ENCODE peak calls at places on chromosomes 7 and 10, in nine cellular contexts. O, M, L, K, P, D, V, Q and B are unnamed samples.

GRCh38 chr7:105600720-105601550 is 19.6 kb upstream of the EFCAB10 start:
- DNase-seq in O (peak), M (no peak), L (no peak), K (peak), P (no peak), D (peak), V (no peak), Q (no peak), B (no peak)

GRCh38 chr10:22475857-22476600 is 130.7 kb downstream of the SPAG6 start:
- DNase-seq in O (no peak), M (no peak), L (no peak), K (no peak), P (no peak), D (no peak), V (no peak), Q (no peak), B (no peak)

GRCh38 chr10:65325913-65326312 is 1599.9 kb upstream of the LRRTM3 start:
- DNase-seq in O (no peak), M (no peak), L (no peak), K (no peak), P (no peak), D (peak), V (no peak), Q (no peak), B (no peak)

GRCh38 chr10:110162749-110163148 is 44.7 kb upstream of the MXI1 start:
- DNase-seq in O (no peak), M (no peak), L (no peak), K (no peak), P (peak), D (no peak), V (peak), Q (no peak), B (no peak)

GRCh38 chr10:112347709-112348671 is 25.9 kb upstream of the ACSL5 start:
- DNase-seq in O (no peak), M (no peak), L (no peak), K (no peak), P (no peak), D (no peak), V (no peak), Q (no peak), B (peak)

GRCh38 chr10:97822261-97822687 is 27.4 kb upstream of the GOLGA7B start:
- DNase-seq in O (no peak), M (no peak), L (no peak), K (no peak), P (no peak), D (no peak), V (no peak), Q (no peak), B (no peak)

GRCh38 chr10:103090911-103091310 is 102.2 kb downstream of the NT5C2 start:
- DNase-seq in O (no peak), M (no peak), L (no peak), K (no peak), P (no peak), D (no peak), V (no peak), Q (no peak), B (no peak)

GRCh38 chr7:80830000-80830399 is 88.9 kb downstream of the SEMA3C start:
- DNase-seq in O (no peak), M (no peak), L (no peak), K (no peak), P (no peak), D (no peak), V (no peak), Q (no peak), B (no peak)

GRCh38 chr10:43701295-43701694 is 52.6 kb upstream of the ZNF32 start:
- DNase-seq in O (no peak), M (no peak), L (no peak), K (no peak), P (no peak), D (no peak), V (peak), Q (no peak), B (no peak)

GRCh38 chr7:16669581-16669980 is 23.6 kb downstream of the BZW2 start:
- DNase-seq in O (no peak), M (no peak), L (no peak), K (no peak), P (no peak), D (no peak), V (no peak), Q (no peak), B (no peak)

GRCh38 chr7:79451580-79451979 is 1.9 kb downstream of the MAGI2 start:
- DNase-seq in O (no peak), M (no peak), L (no peak), K (no peak), P (no peak), D (no peak), V (no peak), Q (no peak), B (no peak)

GRCh38 chr10:784759-785538 is 95.5 kb upstream of the DIP2C start:
- DNase-seq in O (peak), M (no peak), L (peak), K (peak), P (peak), D (no peak), V (peak), Q (peak), B (peak)

GRCh38 chr7:36677769-36678435 is 46.4 kb downstream of the AOAH start:
- DNase-seq in O (no peak), M (no peak), L (no peak), K (no peak), P (no peak), D (no peak), V (no peak), Q (no peak), B (no peak)

GRCh38 chr10:1324914-1325313 is 268.7 kb downstream of the WDR37 start:
- DNase-seq in O (no peak), M (no peak), L (no peak), K (no peak), P (no peak), D (no peak), V (no peak), Q (no peak), B (no peak)

GRCh38 chr7:54781356-54781912 is 22.4 kb upstream of the SEC61G start:
- DNase-seq in O (no peak), M (no peak), L (no peak), K (no peak), P (no peak), D (no peak), V (no peak), Q (no peak), B (no peak)

GRCh38 chr7:158863611-158864506 is 7.5 kb downstream of the DYNC2I1 start:
- DNase-seq in O (peak), M (peak), L (peak), K (peak), P (peak), D (no peak), V (peak), Q (no peak), B (peak)

GRCh38 chr7:47088329-47089067 is 493.4 kb downstream of the TNS3 start:
- DNase-seq in O (peak), M (peak), L (peak), K (peak), P (no peak), D (peak), V (no peak), Q (peak), B (peak)

GRCh38 chr7:99359465-99360154 is 14.9 kb upstream of the ARPC1B start:
- DNase-seq in O (peak), M (no peak), L (no peak), K (no peak), P (no peak), D (no peak), V (no peak), Q (no peak), B (no peak)

GRCh38 chr7:84738583-84739150 is 448.2 kb downstream of the SEMA3D start:
- DNase-seq in O (no peak), M (no peak), L (no peak), K (no peak), P (no peak), D (no peak), V (no peak), Q (no peak), B (no peak)

GRCh38 chr7:94787285-94787684 is 120.1 kb upstream of the PPP1R9A start:
- DNase-seq in O (no peak), M (no peak), L (no peak), K (no peak), P (no peak), D (no peak), V (no peak), Q (no peak), B (no peak)

GRCh38 chr7:157479326-157479725 is 142.5 kb downstream of the DNAJB6 start:
- DNase-seq in O (peak), M (no peak), L (no peak), K (no peak), P (peak), D (no peak), V (peak), Q (no peak), B (no peak)

GRCh38 chr7:157476654-157477549 is 140.1 kb downstream of the DNAJB6 start:
- DNase-seq in O (peak), M (no peak), L (no peak), K (no peak), P (peak), D (no peak), V (peak), Q (no peak), B (no peak)

GRCh38 chr7:157475601-157476000 is 138.8 kb downstream of the DNAJB6 start:
- DNase-seq in O (peak), M (no peak), L (no peak), K (no peak), P (peak), D (no peak), V (peak), Q (no peak), B (peak)

GRCh38 chr7:157476201-157476600 is 139.4 kb downstream of the DNAJB6 start:
- DNase-seq in O (peak), M (no peak), L (no peak), K (no peak), P (peak), D (no peak), V (peak), Q (no peak), B (peak)

GRCh38 chr7:157477550-157478212 is 140.9 kb downstream of the DNAJB6 start:
- DNase-seq in O (peak), M (no peak), L (no peak), K (no peak), P (peak), D (no peak), V (peak), Q (no peak), B (no peak)
- H3K4me3 ChIP-seq in O (no peak), M (peak), L (no peak), K (no peak), P (no peak), D (no peak), V (no peak), Q (no peak), B (no peak)

GRCh38 chr10:130388746-130389145 is 252.6 kb downstream of the GLRX3 start:
- DNase-seq in O (peak), M (no peak), L (no peak), K (no peak), P (peak), D (no peak), V (no peak), Q (no peak), B (no peak)
- TF ChIP-seq POLR2A in O (no peak), M (no peak), L (no peak), K (no peak), P (no peak), D (no peak), V (no peak), Q (no peak), B (no peak)

GRCh38 chr10:47079177-47079580 is 168.0 kb downstream of the PTPN20 start:
- DNase-seq in O (no peak), M (no peak), L (no peak), K (no peak), P (no peak), D (no peak), V (no peak), Q (no peak), B (no peak)
- TF ChIP-seq POLR2AphosphoS5 in O (no peak), M (no peak), L (no peak), K (no peak), P (no peak), D (no peak), V (no peak), Q (no peak), B (no peak)

DNA sequence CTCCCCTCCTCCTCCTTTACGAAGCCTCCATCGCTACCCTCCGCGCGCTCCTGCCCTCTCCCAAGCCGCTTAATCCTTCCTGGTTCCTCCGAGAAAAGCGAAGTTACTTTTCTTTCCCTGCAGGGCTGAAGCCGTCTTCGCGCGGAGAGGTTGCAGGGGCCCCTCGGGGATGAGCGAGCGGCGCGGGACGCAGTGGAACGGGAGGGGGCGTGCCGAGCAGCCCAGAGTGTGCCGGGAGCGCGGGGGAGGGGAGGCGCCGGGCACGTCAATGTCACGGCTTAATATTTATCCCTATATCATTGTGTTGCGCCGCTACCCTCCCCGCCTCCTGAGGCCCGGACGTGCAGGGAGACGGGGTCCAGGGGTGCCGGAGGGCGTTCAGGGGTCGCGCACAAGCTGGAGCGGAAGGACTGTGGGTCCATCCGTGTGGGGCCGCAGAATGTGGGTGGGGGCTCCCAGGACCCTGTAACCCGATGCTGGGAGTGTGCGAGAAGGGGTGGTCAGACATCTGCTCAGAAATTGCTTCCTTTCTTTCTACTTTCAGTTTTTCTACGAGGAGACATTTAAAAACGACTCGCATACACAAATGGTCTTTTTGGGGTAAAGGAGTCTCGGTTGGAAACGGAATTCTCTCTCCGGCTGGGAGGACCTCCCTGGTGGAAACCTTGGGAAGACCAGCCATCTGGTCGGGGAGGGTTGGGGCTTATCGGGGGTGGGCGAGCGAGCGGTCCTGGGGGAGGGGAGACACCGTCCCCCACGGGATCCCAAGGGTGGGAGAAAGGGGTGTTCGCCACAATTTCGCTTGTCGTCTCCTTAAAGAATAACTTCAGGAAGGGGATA is 2.4 kb downstream of the CDK6 start:
- DNase-seq in O (peak), M (peak), L (no peak), K (peak), P (peak), D (no peak), V (peak), Q (peak), B (peak)
- H3K4me3 ChIP-seq in O (peak), M (peak), L (peak), K (peak), P (peak), D (peak), V (peak), Q (peak), B (peak)

DNA sequence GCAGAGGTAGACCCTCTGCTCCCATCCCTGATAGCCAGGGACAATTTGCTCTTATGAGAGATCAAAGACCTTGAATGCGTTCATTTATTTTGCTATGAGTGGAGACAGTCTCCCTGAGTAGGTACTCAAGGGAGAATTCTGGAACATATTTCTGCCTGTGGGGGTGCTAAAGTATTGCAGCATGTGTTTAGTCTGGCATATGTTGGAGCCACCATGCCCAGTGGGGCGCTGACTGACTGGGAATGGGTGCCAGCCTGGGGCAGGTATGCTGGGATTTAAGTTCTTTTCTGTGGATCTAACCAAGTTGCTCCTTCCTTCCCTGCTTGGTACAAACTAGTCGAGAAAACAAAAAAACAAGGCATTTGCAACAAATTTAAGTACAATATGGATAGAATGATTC is 99.1 kb downstream of the JCAD start:
- DNase-seq in O (no peak), M (no peak), L (no peak), K (no peak), P (no peak), D (no peak), V (no peak), Q (no peak), B (no peak)
- TF ChIP-seq POLR2A in O (no peak), M (no peak), L (no peak), K (no peak), P (no peak), D (no peak), V (no peak), Q (no peak), B (no peak)

GRCh38 chr10:77197544-77197943 is 440.1 kb downstream of the KCNMA1 start:
- DNase-seq in O (no peak), M (no peak), L (no peak), K (no peak), P (no peak), D (no peak), V (no peak), Q (no peak), B (no peak)

GRCh38 chr10:77192402-77192801 is 445.2 kb downstream of the KCNMA1 start:
- DNase-seq in O (no peak), M (no peak), L (no peak), K (no peak), P (no peak), D (no peak), V (no peak), Q (no peak), B (no peak)

GRCh38 chr10:77196616-77197015 is 441.0 kb downstream of the KCNMA1 start:
- DNase-seq in O (no peak), M (no peak), L (no peak), K (no peak), P (no peak), D (no peak), V (no peak), Q (no peak), B (no peak)

GRCh38 chr10:77191324-77192049 is 446.1 kb downstream of the KCNMA1 start:
- DNase-seq in O (no peak), M (no peak), L (no peak), K (no peak), P (no peak), D (no peak), V (no peak), Q (no peak), B (no peak)

DNA sequence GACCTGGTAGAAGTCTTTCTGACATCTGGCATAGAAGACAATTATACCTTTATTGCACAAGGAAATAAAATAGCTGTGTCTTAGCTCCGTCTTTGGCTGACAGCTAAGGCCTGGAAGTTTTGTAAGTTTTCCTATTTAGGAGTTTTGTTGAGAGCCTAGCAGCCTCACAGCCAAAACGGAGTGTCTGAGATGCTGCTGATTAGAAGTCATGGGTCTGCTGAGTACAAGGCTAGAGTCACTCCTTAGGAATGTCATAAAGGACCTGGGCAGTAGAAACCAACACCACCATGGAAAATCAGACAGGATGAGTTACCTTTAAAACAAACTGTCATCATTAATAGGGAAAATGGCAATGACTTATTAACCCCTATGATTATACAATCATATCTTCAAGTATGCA is 442.5 kb downstream of the KCNMA1 start:
- DNase-seq in O (peak), M (no peak), L (no peak), K (no peak), P (no peak), D (no peak), V (no peak), Q (no peak), B (no peak)
- TF ChIP-seq POLR2AphosphoS5 in O (peak), M (no peak), L (no peak), K (no peak), P (no peak), D (no peak), V (no peak), Q (peak), B (peak)

GRCh38 chr10:35219906-35220890 is 93.6 kb downstream of the CREM start:
- DNase-seq in O (no peak), M (peak), L (no peak), K (no peak), P (no peak), D (no peak), V (no peak), Q (no peak), B (no peak)
- H3K4me3 ChIP-seq in O (no peak), M (peak), L (no peak), K (no peak), P (no peak), D (no peak), V (no peak), Q (no peak), B (no peak)

GRCh38 chr10:132537713-132538020 is at the start of gene INPP5A:
- DNase-seq in O (no peak), M (no peak), L (no peak), K (no peak), P (no peak), D (no peak), V (no peak), Q (no peak), B (no peak)

GRCh38 chr10:132536241-132536963 is 1.2 kb upstream of the INPP5A start:
- DNase-seq in O (peak), M (no peak), L (no peak), K (peak), P (peak), D (no peak), V (peak), Q (no peak), B (peak)

GRCh38 chr10:132538790-132539421 is 1.3 kb downstream of the INPP5A start:
- DNase-seq in O (peak), M (no peak), L (no peak), K (no peak), P (no peak), D (no peak), V (peak), Q (no peak), B (no peak)

GRCh38 chr10:132538031-132538789 is 623 bp downstream of the INPP5A start:
- DNase-seq in O (peak), M (no peak), L (no peak), K (no peak), P (peak), D (no peak), V (peak), Q (no peak), B (peak)

GRCh38 chr10:132536964-132537712 is 449 bp upstream of the INPP5A start:
- DNase-seq in O (peak), M (peak), L (peak), K (peak), P (peak), D (peak), V (peak), Q (peak), B (peak)
- TF ChIP-seq POLR2A in O (peak), M (no peak), L (peak), K (no peak), P (peak), D (peak), V (no peak), Q (no peak), B (no peak)

DNA sequence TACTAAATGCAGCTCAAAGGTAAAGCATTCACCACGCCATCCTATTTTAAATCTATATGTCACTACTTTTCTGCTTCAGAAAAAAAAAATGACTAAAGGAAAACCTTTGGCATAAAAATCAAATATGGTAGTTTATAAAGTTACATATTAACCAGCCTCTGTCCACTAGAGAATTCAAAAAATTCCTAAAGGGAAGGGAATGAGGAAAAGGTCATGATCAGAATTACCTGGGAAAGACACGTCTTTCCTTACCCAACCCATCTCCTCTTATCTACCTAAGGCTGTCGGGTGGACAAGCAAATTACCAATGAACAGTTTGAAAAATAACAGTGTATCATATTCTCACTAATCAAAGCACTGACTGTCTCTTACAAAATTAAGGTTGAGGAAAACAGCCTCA is 100.7 kb upstream of the TMEM106B start:
- DNase-seq in O (no peak), M (no peak), L (no peak), K (no peak), P (no peak), D (no peak), V (no peak), Q (no peak), B (no peak)
- TF ChIP-seq POLR2AphosphoS5 in O (no peak), M (no peak), L (no peak), K (no peak), P (no peak), D (no peak), V (no peak), Q (no peak), B (no peak)